ENCODE peak calls at places on chromosomes 11 and 22, in ten cellular contexts. Y is H1, F is sigmoid colon, U is tibial nerve, H is HepG2, M is SK-N-SH, S is stomach, R is esophagus muscularis mucosa, O is suprapubic skin, W is transverse colon. C is an unnamed sample. For H3K36me3, the result is how much of the 10 kb centered on the place peaks cover.

GRCh38 chr11:79418241-79418640 is 22.6 kb downstream of the TENM4 start:
- DNase-seq in H (no peak), M (no peak), Y (no peak), W (no peak), O (no peak), U (no peak), R (no peak), F (no peak), S (no peak), C (no peak)

GRCh38 chr11:13446444-13446843 is 16.6 kb downstream of the BTBD10 start:
- DNase-seq in S (no peak), Y (no peak), R (no peak), W (no peak), O (no peak), U (no peak), M (no peak), F (no peak), H (no peak), C (no peak)

GRCh38 chr22:46107089-46107664 is 43.1 kb upstream of the PPARA start:
- DNase-seq in M (peak), H (no peak), W (peak), S (peak), F (peak), R (no peak), Y (no peak), U (peak), O (no peak), C (no peak)

GRCh38 chr22:19974233-19974861 is 32.7 kb upstream of the TXNRD2 start:
- DNase-seq in W (peak), U (no peak), F (no peak), Y (peak), S (peak), H (peak), O (no peak), R (no peak), M (peak), C (no peak)

GRCh38 chr11:22536036-22536435 is 89.6 kb downstream of the FANCF start:
- DNase-seq in F (no peak), H (no peak), Y (no peak), U (no peak), W (no peak), R (no peak), O (no peak), M (no peak), S (no peak), C (no peak)

GRCh38 chr11:106727261-106727660 is 291.0 kb downstream of the GUCY1A2 start:
- DNase-seq in H (no peak), R (no peak), W (no peak), Y (no peak), O (no peak), F (no peak), M (no peak), S (no peak), U (no peak), C (no peak)

GRCh38 chr11:108524422-108524821 is 26.2 kb upstream of the POGLUT3 start:
- DNase-seq in U (no peak), R (no peak), S (no peak), W (no peak), Y (no peak), O (no peak), F (no peak), H (no peak), M (no peak), C (no peak)

GRCh38 chr11:120952503-120953229 is 71.2 kb upstream of the TBCEL start:
- DNase-seq in O (no peak), M (peak), S (peak), Y (peak), U (peak), F (peak), W (peak), R (no peak), H (peak), C (peak)

GRCh38 chr11:4181780-4182721 is 87.5 kb downstream of the RRM1 start:
- DNase-seq in H (peak), O (no peak), W (peak), U (no peak), S (peak), R (peak), Y (peak), F (no peak), M (peak), C (peak)

GRCh38 chr11:99257131-99257530 is 236.4 kb downstream of the CNTN5 start:
- DNase-seq in O (no peak), Y (no peak), M (no peak), W (no peak), R (no peak), H (peak), F (no peak), S (no peak), U (no peak), C (no peak)

GRCh38 chr11:62933285-62933684 is 12.1 kb upstream of the CHRM1 start:
- DNase-seq in S (no peak), M (no peak), O (no peak), U (no peak), W (no peak), R (no peak), H (no peak), F (no peak), Y (no peak), C (no peak)

GRCh38 chr11:85821636-85822035 is 10.7 kb upstream of the SYTL2 start:
- DNase-seq in W (peak), R (no peak), M (no peak), H (no peak), F (no peak), S (peak), Y (no peak), U (no peak), O (no peak), C (no peak)

GRCh38 chr11:117188620-117189081 is 10.1 kb downstream of the SIDT2 start:
- DNase-seq in O (no peak), F (peak), M (peak), U (no peak), W (no peak), S (peak), R (no peak), Y (no peak), H (no peak), C (no peak)

GRCh38 chr11:60777572-60777971 is 7.6 kb upstream of the MS4A10 start:
- DNase-seq in F (no peak), U (no peak), W (no peak), Y (no peak), S (no peak), H (peak), R (no peak), M (no peak), O (no peak), C (no peak)

GRCh38 chr11:471468-472145 is 21.5 kb downstream of the PTDSS2 start:
- DNase-seq in H (no peak), U (no peak), Y (no peak), O (peak), W (no peak), S (no peak), F (no peak), M (no peak), R (no peak), C (no peak)

GRCh38 chr11:63510360-63511130 is 4.7 kb downstream of the LGALS12 start:
- DNase-seq in U (peak), H (no peak), S (peak), M (no peak), R (no peak), O (no peak), F (no peak), Y (no peak), W (no peak), C (peak)

GRCh38 chr11:121801796-121802195 is 314.2 kb downstream of the BLID start:
- DNase-seq in U (no peak), W (no peak), M (no peak), Y (no peak), R (no peak), O (no peak), H (no peak), F (no peak), S (no peak), C (no peak)

GRCh38 chr22:19173047-19174035 is 5.2 kb downstream of the SLC25A1 start:
- DNase-seq in H (peak), F (no peak), U (no peak), S (no peak), W (peak), Y (no peak), R (no peak), O (no peak), M (no peak), C (no peak)

GRCh38 chr22:22507743-22508273 is 734 bp downstream of the ZNF280B start:
- DNase-seq in F (no peak), H (no peak), O (no peak), W (no peak), S (no peak), M (no peak), U (no peak), Y (no peak), R (no peak), C (no peak)

GRCh38 chr11:72236774-72237111 is 7.2 kb downstream of the PHOX2A start:
- DNase-seq in Y (no peak), O (no peak), S (no peak), W (no peak), U (no peak), F (no peak), M (no peak), H (no peak), R (no peak), C (no peak)

GRCh38 chr11:96254854-96255253 is 88.1 kb downstream of the MAML2 start:
- DNase-seq in W (no peak), F (no peak), O (no peak), Y (no peak), H (no peak), U (no peak), S (no peak), R (no peak), M (no peak), C (no peak)

GRCh38 chr11:76316726-76317125 is 64.2 kb downstream of the THAP12 start:
- DNase-seq in R (no peak), U (no peak), Y (no peak), W (no peak), S (no peak), H (no peak), O (no peak), F (no peak), M (no peak), C (no peak)

GRCh38 chr11:104146943-104147342 is 17.0 kb downstream of the PDGFD start:
- DNase-seq in O (no peak), M (no peak), W (no peak), R (no peak), Y (no peak), U (no peak), H (no peak), F (no peak), S (no peak), C (no peak)

GRCh38 chr11:27012254-27012921 is 18.5 kb downstream of the FIBIN start:
- DNase-seq in S (no peak), R (no peak), F (no peak), U (no peak), Y (no peak), W (peak), M (peak), O (no peak), H (no peak), C (peak)

GRCh38 chr11:95322546-95322945 is 91.5 kb upstream of the SESN3 start:
- DNase-seq in M (no peak), F (no peak), U (no peak), W (no peak), S (no peak), R (no peak), H (no peak), Y (no peak), O (no peak), C (no peak)

GRCh38 chr11:66879583-66879982 is 22.7 kb downstream of the LRFN4 start:
- DNase-seq in Y (no peak), S (no peak), R (no peak), U (no peak), O (no peak), W (no peak), M (no peak), F (no peak), H (no peak), C (no peak)

GRCh38 chr11:100687032-100687629 is at the start of gene ARHGAP42:
- DNase-seq in F (peak), W (peak), O (peak), Y (peak), U (peak), S (peak), R (no peak), M (peak), H (peak), C (peak)

GRCh38 chr22:49349181-49349835 is 478.4 kb downstream of the BRD1 start:
- DNase-seq in R (no peak), M (no peak), S (no peak), F (no peak), Y (no peak), H (no peak), U (no peak), O (no peak), W (no peak), C (no peak)

GRCh38 chr22:43090130-43090789 is 1.1 kb upstream of the TTLL1 start:
- DNase-seq in R (no peak), U (no peak), F (peak), M (peak), W (peak), Y (no peak), S (peak), O (no peak), H (peak), C (no peak)

GRCh38 chr11:22734628-22735345 is 68.4 kb downstream of the GAS2 start:
- DNase-seq in Y (no peak), H (no peak), S (no peak), W (no peak), O (no peak), U (no peak), M (no peak), F (no peak), R (no peak), C (no peak)

GRCh38 chr11:64629796-64630562 is 39.0 kb downstream of the SLC22A12 start:
- DNase-seq in W (peak), S (no peak), Y (peak), H (no peak), F (peak), R (no peak), M (peak), O (no peak), U (no peak), C (no peak)

DNA sequence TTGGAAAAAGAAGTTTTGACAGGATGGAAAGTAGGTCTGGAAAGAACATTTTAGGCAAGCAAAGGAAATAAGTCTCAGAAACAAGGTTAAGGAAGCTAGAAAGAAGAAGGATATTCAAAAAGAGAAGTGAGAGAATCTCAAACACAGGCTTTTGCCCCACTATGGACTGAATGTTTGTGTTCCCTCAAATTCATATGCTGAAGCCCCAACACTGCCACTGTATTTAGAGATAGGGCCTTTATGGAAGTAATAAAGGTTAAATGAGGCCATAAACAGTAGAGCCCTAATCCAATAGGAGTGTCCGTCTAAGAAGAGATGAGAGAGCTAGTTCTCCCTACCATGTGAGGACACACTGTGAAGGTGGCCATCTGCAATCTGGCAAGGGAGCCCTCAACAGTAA is 20.6 kb upstream of the RPS13 start:
- DNase-seq in O (no peak), H (no peak), W (no peak), U (no peak), R (no peak), M (no peak), S (no peak), F (no peak), Y (no peak), C (no peak)
- H3K36me3 ChIP-seq in O (half or more), H (half or more), W (under half), U (under half), R (half or more), M (under half), S (half or more), F (under half), Y (half or more), C (under half)

GRCh38 chr22:31650391-31650790 is 11.6 kb downstream of the PISD start:
- DNase-seq in W (no peak), S (no peak), U (no peak), O (no peak), Y (no peak), M (no peak), H (no peak), R (no peak), F (no peak), C (no peak)
- TF ChIP-seq EP300 in W (no peak), S (no peak), U (no peak), O (no peak), Y (no peak), M (no peak), H (no peak), R (no peak), F (no peak), C (no peak)

DNA sequence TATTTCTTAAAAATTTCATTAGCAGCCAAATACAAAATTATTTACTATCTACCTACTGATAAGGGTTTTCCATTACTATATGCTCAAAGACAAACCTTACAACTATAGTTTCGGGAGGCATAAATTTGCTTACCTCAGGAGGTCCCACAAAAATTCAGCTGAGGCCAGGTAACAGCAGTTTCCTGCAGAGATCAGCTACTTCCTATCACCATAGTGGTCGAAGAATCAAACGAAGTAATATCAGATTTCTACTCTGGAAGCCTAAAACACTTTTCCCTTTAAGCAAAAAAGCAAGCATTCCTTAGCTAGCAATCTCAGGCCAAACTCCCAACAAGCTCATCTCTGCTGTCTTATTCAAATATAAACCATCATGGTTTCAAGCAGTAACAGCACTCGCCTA is 3.1 kb downstream of the NAP1L4 start:
- DNase-seq in U (no peak), R (no peak), W (no peak), F (no peak), S (no peak), M (no peak), H (no peak), O (no peak), Y (no peak), C (no peak)
- H3K4me3 ChIP-seq in U (no peak), R (peak), W (peak), F (no peak), S (peak), M (peak), H (peak), O (peak), Y (peak), C (no peak)

DNA sequence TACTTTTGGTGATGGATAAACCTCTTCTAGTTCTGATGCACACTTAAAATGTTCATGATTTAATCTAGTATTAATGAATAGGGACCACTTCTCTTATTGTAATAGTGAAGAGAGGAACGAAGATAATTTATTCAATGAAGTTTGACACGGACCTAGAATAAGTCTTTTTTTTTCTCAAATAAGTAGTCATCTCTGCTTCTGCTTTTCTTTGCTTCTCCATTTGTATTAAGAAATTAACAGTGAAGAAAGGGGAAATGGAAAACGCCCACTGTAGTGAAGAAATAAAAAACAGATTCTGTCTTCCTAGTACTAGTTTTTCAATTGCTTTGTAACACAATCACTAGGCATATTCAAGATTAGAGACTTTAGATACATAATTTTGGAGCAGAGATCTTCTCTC is 73.0 kb downstream of the CD44 start:
- DNase-seq in U (no peak), S (no peak), Y (no peak), O (no peak), W (no peak), F (no peak), M (no peak), R (no peak), H (no peak), C (no peak)
- H3K36me3 ChIP-seq in U (under half), S (half or more), Y (under half), O (half or more), W (under half), F (under half), M (under half), R (under half), H (under half), C (under half)

DNA sequence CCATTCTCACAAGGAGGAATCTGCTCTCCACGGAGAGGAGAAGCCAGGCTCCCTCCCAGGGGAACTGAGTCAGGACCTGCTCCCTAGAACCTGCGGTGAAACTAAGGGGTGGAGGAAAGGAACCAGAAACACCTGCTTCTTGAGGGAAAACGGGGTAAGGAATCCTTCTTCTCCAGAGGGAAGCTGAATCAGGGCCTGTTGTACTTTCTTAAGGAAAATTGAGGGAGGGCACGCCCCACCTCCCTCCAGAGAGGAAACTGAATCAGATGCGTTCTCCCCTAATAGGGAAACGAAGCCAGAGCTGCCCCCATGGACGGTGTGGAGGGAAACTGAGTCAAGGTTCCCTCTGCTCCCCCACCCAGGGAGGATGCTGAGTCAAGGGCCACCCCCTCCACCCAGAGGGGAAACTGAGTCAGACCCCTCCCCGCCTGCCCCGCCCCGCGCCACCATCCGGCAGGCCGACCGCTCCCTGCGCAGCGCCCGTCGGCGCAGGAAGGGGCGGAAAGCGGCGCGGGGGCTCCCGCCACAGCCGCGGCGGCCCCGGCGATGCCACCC is 392 bp downstream of the RELA start:
- DNase-seq in F (no peak), M (no peak), R (no peak), W (no peak), U (no peak), O (peak), Y (no peak), H (no peak), S (no peak), C (no peak)
- TF ChIP-seq EP300 in F (no peak), M (no peak), R (no peak), W (no peak), U (no peak), O (no peak), Y (no peak), H (no peak), S (no peak), C (no peak)

GRCh38 chr11:123429336-123429735 is 733 bp upstream of the GRAMD1B start:
- DNase-seq in O (peak), R (no peak), U (no peak), H (no peak), S (no peak), M (no peak), F (no peak), Y (no peak), W (no peak), C (no peak)
- H3K4me3 ChIP-seq in O (no peak), R (no peak), U (no peak), H (no peak), S (no peak), M (peak), F (no peak), Y (peak), W (no peak), C (no peak)